ENCODE peak calls at places on chromosomes 16 and 17, in five cellular contexts. P, E, Z, F and H are unnamed samples.

GRCh38 chr17:47131761-47132160 is 57.3 kb downstream of the CDC27 start:
- DNase-seq in P (no peak), E (no peak), Z (no peak), F (no peak), H (no peak)

GRCh38 chr17:12673788-12674187 is 8.1 kb downstream of the MYOCD start:
- DNase-seq in P (no peak), E (no peak), Z (peak; percentile 25), F (no peak), H (no peak)

GRCh38 chr16:70470927-70471341 is 16.5 kb downstream of the FCSK start:
- DNase-seq in P (no peak), E (no peak), Z (peak; percentile 50), F (peak; percentile 69), H (no peak)

GRCh38 chr16:49587511-49587910 is 213.9 kb downstream of the C16orf78 start:
- DNase-seq in P (no peak), E (no peak), Z (no peak), F (no peak), H (no peak)

GRCh38 chr17:42937712-42938596 is 26.3 kb downstream of the AARSD1 start:
- DNase-seq in P (peak; percentile 23), E (peak; percentile 54), Z (peak; percentile 81), F (no peak), H (no peak)

GRCh38 chr17:78111727-78112507 is 16.6 kb downstream of the TMC6 start:
- DNase-seq in P (no peak), E (no peak), Z (no peak), F (peak; percentile 55), H (no peak)

GRCh38 chr17:82149401-82150099 is 51.5 kb upstream of the FASN start:
- DNase-seq in P (no peak), E (no peak), Z (no peak), F (no peak), H (no peak)

GRCh38 chr16:83887564-83887963 is 11.4 kb upstream of the MLYCD start:
- DNase-seq in P (no peak), E (no peak), Z (no peak), F (no peak), H (no peak)

GRCh38 chr17:62067165-62068145 is 2.4 kb upstream of the MED13 start:
- DNase-seq in P (no peak), E (no peak), Z (peak; percentile 51), F (no peak), H (no peak)

GRCh38 chr17:8153957-8154607 is 1.9 kb upstream of the PER1 start:
- DNase-seq in P (peak; percentile 100), E (peak; percentile 100), Z (peak; percentile 98), F (peak; percentile 100), H (peak; percentile 97)

GRCh38 chr17:57676543-57676942 is 68.6 kb downstream of the CCDC182 start:
- DNase-seq in P (no peak), E (no peak), Z (no peak), F (no peak), H (no peak)

GRCh38 chr17:47999612-48000011 is 28.7 kb downstream of the CDK5RAP3 start:
- DNase-seq in P (no peak), E (no peak), Z (peak; percentile 49), F (no peak), H (no peak)

GRCh38 chr16:56389554-56389953 is 35.8 kb downstream of the AMFR start:
- DNase-seq in P (no peak), E (no peak), Z (no peak), F (no peak), H (no peak)

GRCh38 chr16:7835032-7835431 is 502.4 kb downstream of the RBFOX1 start:
- DNase-seq in P (no peak), E (no peak), Z (peak; percentile 56), F (no peak), H (no peak)

GRCh38 chr16:28196331-28196987 is 15.3 kb downstream of the XPO6 start:
- DNase-seq in P (no peak), E (no peak), Z (no peak), F (no peak), H (no peak)

GRCh38 chr17:80151333-80151732 is 4.4 kb upstream of the EIF4A3 start:
- DNase-seq in P (no peak), E (no peak), Z (no peak), F (no peak), H (no peak)

GRCh38 chr16:49734330-49734729 is 121.6 kb downstream of the ZNF423 start:
- DNase-seq in P (peak; percentile 26), E (peak; percentile 34), Z (peak; percentile 30), F (no peak), H (no peak)

GRCh38 chr16:14003119-14003570 is 68.0 kb upstream of the MRTFB start:
- DNase-seq in P (peak; percentile 80), E (peak; percentile 61), Z (peak; percentile 94), F (peak; percentile 81), H (peak; percentile 26)

GRCh38 chr16:13552062-13552959 is 367.6 kb upstream of the ERCC4 start:
- DNase-seq in P (no peak), E (no peak), Z (no peak), F (no peak), H (no peak)

GRCh38 chr16:31063495-31063842 is 10.6 kb downstream of the ZNF668 start:
- DNase-seq in P (no peak), E (no peak), Z (peak; percentile 25), F (no peak), H (no peak)

GRCh38 chr16:31061813-31062440 is 12.1 kb downstream of the ZNF668 start:
- DNase-seq in P (no peak), E (no peak), Z (no peak), F (no peak), H (no peak)

GRCh38 chr16:31064882-31065461 is 9.1 kb downstream of the ZNF668 start:
- DNase-seq in P (peak; percentile 72), E (no peak), Z (no peak), F (no peak), H (no peak)

GRCh38 chr16:31063843-31064611 is 10.0 kb downstream of the ZNF668 start:
- DNase-seq in P (no peak), E (no peak), Z (no peak), F (no peak), H (no peak)

GRCh38 chr16:31061126-31061812 is 12.8 kb downstream of the ZNF668 start:
- DNase-seq in P (no peak), E (no peak), Z (no peak), F (no peak), H (no peak)
- H3K27ac ChIP-seq in P (no peak overlapping the region), E (no peak overlapping the region), Z (no peak overlapping the region), F (no peak overlapping the region), H (no peak overlapping the region)

GRCh38 chr16:87701505-87701921 is 64.3 kb downstream of the KLHDC4 start:
- DNase-seq in P (no peak), E (no peak), Z (no peak), F (no peak), H (no peak)

GRCh38 chr16:87701066-87701425 is 64.7 kb downstream of the KLHDC4 start:
- DNase-seq in P (no peak), E (no peak), Z (no peak), F (no peak), H (no peak)

GRCh38 chr16:87703071-87703470 is 62.7 kb downstream of the KLHDC4 start:
- DNase-seq in P (no peak), E (no peak), Z (no peak), F (no peak), H (no peak)

GRCh38 chr16:87703835-87704375 is 61.9 kb downstream of the KLHDC4 start:
- DNase-seq in P (no peak), E (no peak), Z (no peak), F (no peak), H (no peak)

DNA sequence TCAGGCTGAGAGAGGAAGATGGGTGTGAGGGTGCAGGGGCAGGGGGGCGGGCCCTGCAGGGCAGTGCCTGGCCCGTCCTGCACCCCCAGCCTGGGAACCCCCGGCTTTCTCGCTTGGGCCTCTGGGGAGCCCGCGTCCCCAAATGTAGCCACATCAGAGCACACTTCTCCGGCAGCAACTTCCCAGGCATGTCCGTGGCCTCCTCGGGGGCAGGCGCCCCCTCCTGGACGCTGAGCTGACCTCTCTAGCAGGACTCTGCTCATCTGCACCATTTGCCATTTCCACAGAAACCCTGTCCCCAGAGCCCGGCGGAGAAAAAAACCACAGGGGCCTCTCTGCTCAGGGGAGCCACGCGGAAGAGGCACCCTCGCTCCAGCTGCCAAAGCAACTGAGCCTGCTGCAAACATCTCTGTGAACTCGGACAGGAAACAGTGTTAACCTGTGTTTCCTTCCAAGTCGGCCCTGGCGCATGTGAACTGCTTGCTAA is 63.4 kb downstream of the KLHDC4 start:
- DNase-seq in P (no peak), E (no peak), Z (peak; percentile 58), F (no peak), H (no peak)
- H3K36me3 ChIP-seq in P (peaks cover 2% of the 10 kb centered on the region), E (no peaks in the 10 kb centered on the region), Z (no peaks in the 10 kb centered on the region), F (no peaks in the 10 kb centered on the region), H (peaks cover 12% of the 10 kb centered on the region)

GRCh38 chr17:28750178-28751047 is 6.6 kb downstream of the TRAF4 start:
- DNase-seq in P (peak; percentile 93), E (peak; percentile 95), Z (peak; percentile 96), F (peak; percentile 94), H (peak; percentile 90)

GRCh38 chr17:28748852-28749515 is 5.2 kb downstream of the TRAF4 start:
- DNase-seq in P (no peak), E (no peak), Z (no peak), F (no peak), H (no peak)

GRCh38 chr17:28747801-28748750 is 4.3 kb downstream of the TRAF4 start:
- DNase-seq in P (no peak), E (peak; percentile 20), Z (no peak), F (no peak), H (no peak)

GRCh38 chr17:28751600-28752366 is 8.0 kb downstream of the TRAF4 start:
- DNase-seq in P (no peak), E (no peak), Z (no peak), F (no peak), H (no peak)

DNA sequence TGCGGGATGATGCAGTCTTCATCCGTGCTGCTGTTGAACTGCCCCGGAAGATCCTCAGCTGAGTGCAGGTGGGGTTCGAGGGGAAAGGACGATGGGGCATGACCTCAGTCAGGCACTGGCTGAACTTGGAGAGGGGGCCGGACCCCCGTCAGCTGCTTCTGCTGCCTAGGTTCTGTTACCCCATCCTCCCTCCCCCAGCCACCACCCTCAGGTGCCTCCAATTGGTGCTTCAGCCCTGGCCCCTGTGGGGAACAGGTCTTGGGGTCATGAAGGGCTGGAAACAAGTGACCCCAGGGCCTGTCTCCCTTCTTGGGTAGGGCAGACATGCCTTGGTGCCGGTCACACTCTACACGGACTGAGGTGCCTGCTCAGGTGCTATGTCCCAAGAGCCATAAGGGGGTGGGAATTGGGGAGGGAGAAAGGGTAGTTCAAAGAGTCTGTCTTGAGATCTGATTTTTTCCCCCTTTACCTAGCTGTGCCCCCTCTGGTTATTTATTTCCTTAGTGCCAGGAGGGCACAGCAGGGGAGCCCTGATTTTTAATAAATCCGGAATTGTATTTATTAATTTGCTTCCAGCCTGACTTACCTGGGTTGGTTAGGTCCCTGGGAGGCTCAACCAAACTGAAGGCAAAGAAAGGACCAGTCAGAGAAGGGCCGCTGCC is 5.8 kb downstream of the TRAF4 start:
- DNase-seq in P (no peak), E (no peak), Z (peak; percentile 19), F (no peak), H (no peak)
- H3K27ac ChIP-seq in P (no peak overlapping the region), E (no peak overlapping the region), Z (peak overlapping the region; percentile 2), F (peak overlapping the region; percentile 4), H (no peak overlapping the region)

DNA sequence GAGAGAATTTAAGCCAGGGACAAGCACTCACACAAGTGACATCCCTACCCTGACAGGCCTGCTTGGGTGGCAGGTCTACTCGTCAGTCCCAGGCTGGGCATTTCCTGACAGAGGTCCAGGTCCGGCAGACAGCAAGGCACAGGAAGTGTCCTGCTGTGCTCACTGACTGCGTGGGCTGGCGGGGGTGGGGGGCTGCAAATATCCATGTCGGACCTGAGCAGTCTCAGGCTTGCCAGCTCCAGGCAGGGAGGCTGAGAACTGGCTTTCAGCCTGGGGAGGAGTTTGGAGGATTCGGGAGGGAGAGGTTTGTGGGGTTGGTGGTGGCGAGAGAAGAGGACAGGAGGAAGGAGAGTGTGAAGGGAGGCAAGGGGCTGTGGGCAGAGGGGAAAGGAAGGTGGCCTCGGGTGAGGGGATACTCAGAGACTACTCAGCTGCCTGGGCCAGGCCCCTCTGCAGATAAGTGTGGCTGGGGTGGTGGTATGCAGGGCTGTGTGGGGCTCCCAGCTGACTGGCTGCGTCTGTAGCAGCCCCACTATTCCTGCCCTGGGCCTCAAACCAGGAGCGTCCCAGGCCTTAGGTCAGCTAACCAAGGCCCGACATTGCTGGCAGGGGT is 7.8 kb downstream of the HIC1 start:
- DNase-seq in P (peak; percentile 13), E (peak; percentile 55), Z (peak; percentile 81), F (no peak), H (no peak)
- H3K36me3 ChIP-seq in P (peaks cover 9% of the 10 kb centered on the region), E (no peaks in the 10 kb centered on the region), Z (no peaks in the 10 kb centered on the region), F (peaks cover 5% of the 10 kb centered on the region), H (peaks cover 12% of the 10 kb centered on the region)